ENCODE peak calls at places on chromosome 1, in eight cellular contexts. One of them, this sample, is unnamed.

GRCh38 chr1:92843429-92844352 is 11.9 kb downstream of the RPL5 start:
- DNase-seq in cardiac muscle cell: no peak
- DNase-seq in glutamatergic neuron: no peak
- DNase-seq in kidney: no peak
- DNase-seq in left lung: no peak
- DNase-seq in brain microvascular endothelial cell: no peak
- DNase-seq in fibroblast of villous mesenchyme: no peak
- DNase-seq in endodermal cell: no peak
- DNase-seq in this sample: no peak

GRCh38 chr1:175865041-175865766 is 121.8 kb upstream of the TNR start:
- DNase-seq in glutamatergic neuron: no peak
- DNase-seq in brain microvascular endothelial cell: no peak
- DNase-seq in endodermal cell: peak; percentile 90
- DNase-seq in left lung: no peak
- DNase-seq in kidney: no peak
- DNase-seq in cardiac muscle cell: no peak
- DNase-seq in fibroblast of villous mesenchyme: no peak
- DNase-seq in this sample: no peak

GRCh38 chr1:216731562-216731961 is 8.3 kb upstream of the ESRRG start:
- DNase-seq in glutamatergic neuron: no peak
- DNase-seq in cardiac muscle cell: no peak
- DNase-seq in fibroblast of villous mesenchyme: no peak
- DNase-seq in endodermal cell: no peak
- DNase-seq in kidney: no peak
- DNase-seq in brain microvascular endothelial cell: no peak
- DNase-seq in left lung: no peak
- DNase-seq in this sample: no peak

GRCh38 chr1:183318433-183318832 is 99.7 kb downstream of the NMNAT2 start:
- DNase-seq in endodermal cell: peak; percentile 85
- DNase-seq in cardiac muscle cell: peak; percentile 97
- DNase-seq in fibroblast of villous mesenchyme: peak; percentile 92
- DNase-seq in left lung: peak; percentile 76
- DNase-seq in brain microvascular endothelial cell: peak; percentile 84
- DNase-seq in kidney: peak; percentile 89
- DNase-seq in glutamatergic neuron: no peak
- DNase-seq in this sample: no peak

GRCh38 chr1:109479311-109479710 is 4.4 kb upstream of the ATXN7L2 start:
- DNase-seq in cardiac muscle cell: no peak
- DNase-seq in kidney: no peak
- DNase-seq in endodermal cell: no peak
- DNase-seq in left lung: no peak
- DNase-seq in fibroblast of villous mesenchyme: no peak
- DNase-seq in brain microvascular endothelial cell: no peak
- DNase-seq in glutamatergic neuron: no peak
- DNase-seq in this sample: no peak

GRCh38 chr1:39951951-39952350 is 3.0 kb upstream of the MFSD2A start:
- DNase-seq in kidney: no peak
- DNase-seq in left lung: no peak
- DNase-seq in endodermal cell: no peak
- DNase-seq in cardiac muscle cell: no peak
- DNase-seq in brain microvascular endothelial cell: no peak
- DNase-seq in glutamatergic neuron: no peak
- DNase-seq in fibroblast of villous mesenchyme: no peak
- DNase-seq in this sample: no peak

GRCh38 chr1:214018605-214019268 is 31.0 kb downstream of the PROX1 start:
- DNase-seq in left lung: no peak
- DNase-seq in kidney: no peak
- DNase-seq in fibroblast of villous mesenchyme: no peak
- DNase-seq in brain microvascular endothelial cell: no peak
- DNase-seq in endodermal cell: no peak
- DNase-seq in cardiac muscle cell: no peak
- DNase-seq in glutamatergic neuron: no peak
- DNase-seq in this sample: no peak

GRCh38 chr1:192805832-192806323 is 3.0 kb upstream of the RGS2 start:
- DNase-seq in fibroblast of villous mesenchyme: peak; percentile 94
- DNase-seq in left lung: no peak
- DNase-seq in brain microvascular endothelial cell: peak; percentile 87
- DNase-seq in glutamatergic neuron: no peak
- DNase-seq in endodermal cell: no peak
- DNase-seq in kidney: no peak
- DNase-seq in cardiac muscle cell: peak; percentile 96
- DNase-seq in this sample: no peak

GRCh38 chr1:109151146-109151545 is 37.2 kb downstream of the ELAPOR1 start:
- DNase-seq in brain microvascular endothelial cell: peak; percentile 60
- DNase-seq in kidney: peak; percentile 69
- DNase-seq in endodermal cell: peak; percentile 79
- DNase-seq in glutamatergic neuron: peak; percentile 23
- DNase-seq in left lung: no peak
- DNase-seq in cardiac muscle cell: peak; percentile 73
- DNase-seq in fibroblast of villous mesenchyme: peak; percentile 64
- DNase-seq in this sample: no peak

GRCh38 chr1:85581138-85581801 is 709 bp downstream of the CCN1 start:
- DNase-seq in glutamatergic neuron: peak; percentile 81
- DNase-seq in kidney: peak; percentile 92
- DNase-seq in brain microvascular endothelial cell: no peak
- DNase-seq in endodermal cell: peak; percentile 88
- DNase-seq in fibroblast of villous mesenchyme: peak; percentile 71
- DNase-seq in left lung: peak; percentile 92
- DNase-seq in cardiac muscle cell: peak; percentile 89
- DNase-seq in this sample: peak; percentile 92

GRCh38 chr1:91162613-91163012 is 140.8 kb upstream of the ZNF644 start:
- DNase-seq in brain microvascular endothelial cell: no peak
- DNase-seq in fibroblast of villous mesenchyme: no peak
- DNase-seq in endodermal cell: no peak
- DNase-seq in left lung: no peak
- DNase-seq in glutamatergic neuron: no peak
- DNase-seq in cardiac muscle cell: no peak
- DNase-seq in kidney: no peak
- DNase-seq in this sample: no peak

GRCh38 chr1:91161749-91162148 is 139.9 kb upstream of the ZNF644 start:
- DNase-seq in endodermal cell: no peak
- DNase-seq in glutamatergic neuron: no peak
- DNase-seq in cardiac muscle cell: no peak
- DNase-seq in fibroblast of villous mesenchyme: peak; percentile 6
- DNase-seq in left lung: no peak
- DNase-seq in kidney: no peak
- DNase-seq in brain microvascular endothelial cell: no peak
- DNase-seq in this sample: no peak

GRCh38 chr1:91161166-91161565 is 139.3 kb upstream of the ZNF644 start:
- DNase-seq in endodermal cell: no peak
- DNase-seq in fibroblast of villous mesenchyme: no peak
- DNase-seq in glutamatergic neuron: no peak
- DNase-seq in left lung: no peak
- DNase-seq in brain microvascular endothelial cell: no peak
- DNase-seq in cardiac muscle cell: no peak
- DNase-seq in kidney: no peak
- DNase-seq in this sample: no peak

GRCh38 chr1:91166106-91166712 is 144.4 kb upstream of the ZNF644 start:
- DNase-seq in glutamatergic neuron: peak; percentile 79
- DNase-seq in left lung: no peak
- DNase-seq in fibroblast of villous mesenchyme: peak; percentile 59
- DNase-seq in brain microvascular endothelial cell: peak; percentile 33
- DNase-seq in cardiac muscle cell: peak; percentile 67
- DNase-seq in kidney: no peak
- DNase-seq in endodermal cell: peak; percentile 82
- DNase-seq in this sample: no peak

GRCh38 chr1:91165033-91165654 is 143.3 kb upstream of the ZNF644 start:
- DNase-seq in fibroblast of villous mesenchyme: peak; percentile 53
- DNase-seq in kidney: peak; percentile 82
- DNase-seq in brain microvascular endothelial cell: peak; percentile 63
- DNase-seq in left lung: peak; percentile 89
- DNase-seq in endodermal cell: peak; percentile 98
- DNase-seq in glutamatergic neuron: peak; percentile 95
- DNase-seq in cardiac muscle cell: peak; percentile 68
- DNase-seq in this sample: no peak
- TF ChIP-seq CTCF in fibroblast of villous mesenchyme: peak; percentile 98
- TF ChIP-seq CTCF in kidney: peak; percentile 78
- TF ChIP-seq CTCF in brain microvascular endothelial cell: peak; percentile 99
- TF ChIP-seq CTCF in left lung: peak; percentile 91
- TF ChIP-seq CTCF in endodermal cell: peak; percentile 99
- TF ChIP-seq CTCF in glutamatergic neuron: peak; percentile 92
- TF ChIP-seq CTCF in cardiac muscle cell: peak; percentile 98
- TF ChIP-seq CTCF in this sample: peak; percentile 87

GRCh38 chr1:67171574-67171955 is 5.3 kb downstream of the IL23R start:
- DNase-seq in left lung: no peak
- DNase-seq in endodermal cell: no peak
- DNase-seq in cardiac muscle cell: no peak
- DNase-seq in fibroblast of villous mesenchyme: no peak
- DNase-seq in brain microvascular endothelial cell: no peak
- DNase-seq in glutamatergic neuron: no peak
- DNase-seq in kidney: no peak
- DNase-seq in this sample: no peak

GRCh38 chr1:67175713-67176112 is 9.5 kb downstream of the IL23R start:
- DNase-seq in brain microvascular endothelial cell: no peak
- DNase-seq in fibroblast of villous mesenchyme: no peak
- DNase-seq in kidney: no peak
- DNase-seq in endodermal cell: no peak
- DNase-seq in cardiac muscle cell: no peak
- DNase-seq in left lung: no peak
- DNase-seq in glutamatergic neuron: no peak
- DNase-seq in this sample: no peak

GRCh38 chr1:67174716-67175284 is 8.5 kb downstream of the IL23R start:
- DNase-seq in cardiac muscle cell: no peak
- DNase-seq in glutamatergic neuron: no peak
- DNase-seq in kidney: no peak
- DNase-seq in fibroblast of villous mesenchyme: no peak
- DNase-seq in brain microvascular endothelial cell: no peak
- DNase-seq in endodermal cell: no peak
- DNase-seq in left lung: no peak
- DNase-seq in this sample: no peak

GRCh38 chr1:67171978-67172377 is 5.7 kb downstream of the IL23R start:
- DNase-seq in endodermal cell: no peak
- DNase-seq in fibroblast of villous mesenchyme: no peak
- DNase-seq in cardiac muscle cell: no peak
- DNase-seq in brain microvascular endothelial cell: no peak
- DNase-seq in left lung: no peak
- DNase-seq in kidney: no peak
- DNase-seq in glutamatergic neuron: no peak
- DNase-seq in this sample: no peak

DNA sequence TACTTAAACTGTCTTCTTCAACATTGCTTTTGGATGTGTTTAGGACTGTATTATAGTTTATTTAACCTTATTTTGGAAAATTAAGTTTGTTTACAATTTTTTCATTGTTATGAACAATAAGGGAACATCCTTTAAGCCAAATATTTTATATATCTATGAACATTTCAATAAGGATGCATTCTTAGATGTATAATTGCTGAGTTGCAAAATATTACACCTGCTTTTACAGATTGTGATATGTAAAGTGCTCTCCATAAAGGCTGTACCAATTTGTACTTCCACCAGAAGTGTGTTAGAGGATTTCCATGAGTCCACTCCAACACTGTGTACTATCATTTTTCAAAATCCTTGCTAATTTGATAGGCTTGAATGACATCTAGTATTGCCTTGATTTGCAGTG is 7.7 kb downstream of the IL23R start:
- DNase-seq in fibroblast of villous mesenchyme: no peak
- DNase-seq in left lung: no peak
- DNase-seq in endodermal cell: no peak
- DNase-seq in cardiac muscle cell: no peak
- DNase-seq in glutamatergic neuron: no peak
- DNase-seq in kidney: no peak
- DNase-seq in brain microvascular endothelial cell: no peak
- DNase-seq in this sample: no peak
- TF ChIP-seq CTCF in fibroblast of villous mesenchyme: no peak
- TF ChIP-seq CTCF in left lung: no peak
- TF ChIP-seq CTCF in endodermal cell: no peak
- TF ChIP-seq CTCF in cardiac muscle cell: no peak
- TF ChIP-seq CTCF in glutamatergic neuron: no peak
- TF ChIP-seq CTCF in kidney: no peak
- TF ChIP-seq CTCF in brain microvascular endothelial cell: no peak
- TF ChIP-seq CTCF in this sample: no peak

DNA sequence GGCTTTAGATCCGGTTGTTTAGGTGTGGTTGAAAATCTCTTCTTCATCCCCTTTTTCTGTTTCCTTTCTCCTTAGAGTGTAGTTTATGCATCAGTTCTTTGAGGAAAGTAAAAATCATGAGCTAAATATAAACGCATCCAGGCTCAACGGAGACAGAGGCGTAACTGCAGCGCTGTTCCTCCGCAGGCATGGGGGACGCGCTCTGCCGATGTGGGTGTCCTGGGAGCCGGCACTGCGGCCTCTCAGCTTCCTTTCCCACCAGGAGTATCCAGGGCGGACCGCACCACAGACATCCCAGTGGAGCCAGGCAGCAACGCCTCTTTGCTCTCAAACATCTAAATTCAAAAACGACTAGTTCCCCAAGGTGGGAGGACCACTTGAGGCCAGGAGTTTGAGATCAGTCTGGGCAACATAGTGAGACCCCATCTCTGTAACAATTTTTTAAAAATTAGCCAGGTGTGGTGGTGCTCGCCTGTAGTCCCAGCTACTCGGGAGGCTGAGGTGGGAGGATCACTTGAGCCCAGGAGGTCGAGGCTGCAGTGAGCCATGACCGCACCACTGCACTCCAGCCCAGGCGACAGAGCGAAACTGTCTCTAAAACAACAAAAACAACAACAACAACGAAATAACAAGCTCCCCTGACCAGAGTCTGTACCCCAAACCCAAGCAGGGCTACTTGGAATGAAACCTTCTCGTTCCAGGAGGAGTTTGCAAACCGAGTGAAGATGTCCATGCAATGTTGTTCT is 16.4 kb downstream of the SLC45A1 start:
- DNase-seq in kidney: peak; percentile 49
- DNase-seq in cardiac muscle cell: no peak
- DNase-seq in left lung: no peak
- DNase-seq in brain microvascular endothelial cell: no peak
- DNase-seq in endodermal cell: no peak
- DNase-seq in fibroblast of villous mesenchyme: no peak
- DNase-seq in glutamatergic neuron: no peak
- DNase-seq in this sample: no peak
- TF ChIP-seq CTCF in kidney: no peak
- TF ChIP-seq CTCF in cardiac muscle cell: no peak
- TF ChIP-seq CTCF in left lung: no peak
- TF ChIP-seq CTCF in brain microvascular endothelial cell: no peak
- TF ChIP-seq CTCF in endodermal cell: no peak
- TF ChIP-seq CTCF in fibroblast of villous mesenchyme: no peak
- TF ChIP-seq CTCF in glutamatergic neuron: no peak
- TF ChIP-seq CTCF in this sample: no peak

DNA sequence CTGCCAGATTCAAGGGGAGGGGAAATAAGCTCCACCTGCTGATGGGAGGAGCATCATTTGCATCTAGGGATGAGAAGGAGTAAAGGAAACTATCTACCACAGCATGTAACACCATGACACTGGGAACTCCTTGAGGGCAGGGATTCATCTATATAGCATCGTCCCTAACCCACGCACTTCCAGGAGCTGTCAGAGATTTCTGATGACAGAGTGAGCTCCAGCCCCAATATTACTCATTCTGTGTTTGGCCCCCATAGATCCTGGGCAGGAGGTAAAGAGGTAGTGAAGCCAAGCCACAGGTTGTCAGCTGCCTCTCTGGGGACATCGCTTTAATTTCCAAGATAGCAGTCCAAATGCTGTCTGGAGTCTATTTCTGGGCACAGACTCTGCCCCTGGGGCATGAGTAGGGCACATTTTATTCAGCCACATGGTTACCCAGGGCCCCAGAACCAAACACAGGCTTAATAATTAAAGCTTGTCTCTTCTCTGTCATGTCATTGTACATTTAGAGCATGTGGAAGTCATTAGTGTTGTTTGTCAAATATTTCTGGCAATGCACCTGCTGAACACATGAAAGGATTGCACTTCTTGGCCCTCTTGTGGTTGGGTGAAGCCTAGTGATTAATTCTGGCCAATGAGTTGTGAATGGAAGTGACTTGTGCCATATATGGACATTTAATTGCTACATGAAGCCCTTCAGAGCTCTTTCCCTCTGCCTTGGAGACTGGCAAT is 105.9 kb upstream of the POU3F1 start:
- DNase-seq in cardiac muscle cell: no peak
- DNase-seq in endodermal cell: no peak
- DNase-seq in brain microvascular endothelial cell: no peak
- DNase-seq in kidney: no peak
- DNase-seq in fibroblast of villous mesenchyme: no peak
- DNase-seq in left lung: no peak
- DNase-seq in glutamatergic neuron: no peak
- DNase-seq in this sample: no peak
- TF ChIP-seq CTCF in cardiac muscle cell: no peak
- TF ChIP-seq CTCF in endodermal cell: peak; percentile 33
- TF ChIP-seq CTCF in brain microvascular endothelial cell: no peak
- TF ChIP-seq CTCF in kidney: peak; percentile 26
- TF ChIP-seq CTCF in fibroblast of villous mesenchyme: no peak
- TF ChIP-seq CTCF in left lung: no peak
- TF ChIP-seq CTCF in glutamatergic neuron: peak; percentile 18
- TF ChIP-seq CTCF in this sample: peak; percentile 18